ENCODE peak calls at places on chromosomes 6 and 20, in eight cellular contexts. L is DMS79 treated with DMSO at 0.1 percent for 48 hours; H is non-pigmented ciliary epithelial cell; X is heart left ventricle; S is fibroblast of gingiva; F is iris pigment epithelial cell; K is activated naive CD8-positive, alpha-beta T cell treated with anti-CD3 and anti-CD28 coated beads for 36 hours; I is gastrocnemius medialis. O is an unnamed sample.

GRCh38 chr6:141988954-141989705 is 143.6 kb upstream of the GJE1 start:
- DNase-seq in L (no peak), H (peak; percentile 31), X (no peak), S (peak; percentile 71), F (peak; percentile 75), K (peak; percentile 27), I (no peak), O (no peak)

GRCh38 chr6:26187981-26188635 is 100.9 kb downstream of the HFE start:
- DNase-seq in L (no peak), H (no peak), X (no peak), S (peak; percentile 65), F (no peak), K (peak; percentile 57), I (no peak), O (no peak)

GRCh38 chr6:167733740-167734661 is 92.7 kb upstream of the AFDN start:
- DNase-seq in L (no peak), H (no peak), X (no peak), S (peak; percentile 32), F (peak; percentile 28), K (no peak), I (peak; percentile 56), O (peak; percentile 75)

GRCh38 chr6:40778186-40778585 is 191.0 kb upstream of the LRFN2 start:
- DNase-seq in L (no peak), H (no peak), X (no peak), S (no peak), F (peak; percentile 8), K (no peak), I (no peak), O (no peak)

GRCh38 chr20:3235661-3236324 is 3.2 kb downstream of the SLC4A11 start:
- DNase-seq in L (no peak), H (no peak), X (no peak), S (no peak), F (no peak), K (no peak), I (no peak), O (no peak)

GRCh38 chr6:56055066-56055465 is 179.7 kb upstream of the BMP5 start:
- DNase-seq in L (no peak), H (no peak), X (no peak), S (no peak), F (no peak), K (no peak), I (no peak), O (no peak)

GRCh38 chr6:96787846-96788580 is 49.3 kb downstream of the GPR63 start:
- DNase-seq in L (peak; percentile 58), H (no peak), X (no peak), S (no peak), F (no peak), K (no peak), I (no peak), O (no peak)

GRCh38 chr20:58112017-58112781 is 116.3 kb downstream of the ANKRD60 start:
- DNase-seq in L (no peak), H (no peak), X (no peak), S (peak; percentile 81), F (peak; percentile 73), K (no peak), I (peak; percentile 21), O (no peak)

GRCh38 chr20:35616465-35617396 is 1.1 kb downstream of the SPAG4 start:
- DNase-seq in L (peak; percentile 39), H (no peak), X (peak; percentile 98), S (peak; percentile 99), F (peak; percentile 91), K (peak; percentile 65), I (peak; percentile 80), O (peak; percentile 89)

GRCh38 chr6:12590901-12591300 is 125.7 kb upstream of the PHACTR1 start:
- DNase-seq in L (no peak), H (no peak), X (no peak), S (peak; percentile 12), F (no peak), K (no peak), I (no peak), O (no peak)

GRCh38 chr6:139623382-139623781 is 248.9 kb upstream of the CITED2 start:
- DNase-seq in L (no peak), H (no peak), X (no peak), S (no peak), F (no peak), K (no peak), I (no peak), O (no peak)

GRCh38 chr20:58267389-58268215 is 39.1 kb upstream of the ANKRD60 start:
- DNase-seq in L (no peak), H (no peak), X (no peak), S (no peak), F (no peak), K (no peak), I (no peak), O (no peak)

GRCh38 chr6:40931927-40932326 is 107.1 kb downstream of the UNC5CL start:
- DNase-seq in L (no peak), H (no peak), X (no peak), S (no peak), F (no peak), K (no peak), I (no peak), O (no peak)

O was measured in tibial artery.